ENCODE peak calls at places on chromosomes 16 and 17, in seven cellular contexts. One of them, this sample, is unnamed.

GRCh38 chr17:48514483-48514876 is 16.3 kb downstream of the HOXB1 start:
- DNase-seq in GM13977: no peak
- DNase-seq in upper lobe of right lung: no peak
- DNase-seq in heart left ventricle: no peak
- DNase-seq in WTC11: no peak
- DNase-seq in dorsolateral prefrontal cortex: no peak
- DNase-seq in A549: no peak
- DNase-seq in this sample: no peak

GRCh38 chr16:57203451-57203850 is 17.3 kb downstream of the RSPRY1 start:
- DNase-seq in GM13977: no peak
- DNase-seq in upper lobe of right lung: no peak
- DNase-seq in heart left ventricle: no peak
- DNase-seq in WTC11: no peak
- DNase-seq in dorsolateral prefrontal cortex: no peak
- DNase-seq in A549: no peak
- DNase-seq in this sample: no peak

GRCh38 chr16:89785523-89786155 is 30.8 kb downstream of the FANCA start:
- DNase-seq in GM13977: no peak
- DNase-seq in upper lobe of right lung: no peak
- DNase-seq in heart left ventricle: no peak
- DNase-seq in WTC11: no peak
- DNase-seq in dorsolateral prefrontal cortex: no peak
- DNase-seq in A549: no peak
- DNase-seq in this sample: no peak

GRCh38 chr17:64707077-64707591 is 45.0 kb upstream of the SMURF2 start:
- DNase-seq in GM13977: no peak
- DNase-seq in upper lobe of right lung: peak
- DNase-seq in heart left ventricle: peak
- DNase-seq in WTC11: peak
- DNase-seq in dorsolateral prefrontal cortex: peak
- DNase-seq in A549: peak
- DNase-seq in this sample: no peak

GRCh38 chr16:69762843-69763556 is 868 bp downstream of the WWP2 start:
- DNase-seq in GM13977: peak
- DNase-seq in upper lobe of right lung: no peak
- DNase-seq in heart left ventricle: no peak
- DNase-seq in WTC11: no peak
- DNase-seq in dorsolateral prefrontal cortex: no peak
- DNase-seq in A549: no peak
- DNase-seq in this sample: no peak

GRCh38 chr16:73565263-73565662 is 517.3 kb upstream of the ZFHX3 start:
- DNase-seq in GM13977: no peak
- DNase-seq in upper lobe of right lung: no peak
- DNase-seq in heart left ventricle: no peak
- DNase-seq in WTC11: no peak
- DNase-seq in dorsolateral prefrontal cortex: no peak
- DNase-seq in A549: no peak
- DNase-seq in this sample: no peak

GRCh38 chr17:78922876-78923498 is 2.2 kb downstream of the TIMP2 start:
- DNase-seq in GM13977: no peak
- DNase-seq in upper lobe of right lung: no peak
- DNase-seq in heart left ventricle: no peak
- DNase-seq in WTC11: no peak
- DNase-seq in dorsolateral prefrontal cortex: no peak
- DNase-seq in A549: no peak
- DNase-seq in this sample: no peak

GRCh38 chr17:57021226-57021940 is 43.5 kb downstream of the SCPEP1 start:
- DNase-seq in GM13977: no peak
- DNase-seq in upper lobe of right lung: peak
- DNase-seq in heart left ventricle: no peak
- DNase-seq in WTC11: no peak
- DNase-seq in dorsolateral prefrontal cortex: no peak
- DNase-seq in A549: peak
- DNase-seq in this sample: no peak

GRCh38 chr16:27721548-27722265 is 171.8 kb downstream of the KATNIP start:
- DNase-seq in GM13977: no peak
- DNase-seq in upper lobe of right lung: peak
- DNase-seq in heart left ventricle: peak
- DNase-seq in WTC11: no peak
- DNase-seq in dorsolateral prefrontal cortex: no peak
- DNase-seq in A549: no peak
- DNase-seq in this sample: no peak

GRCh38 chr16:67248401-67249177 is at the start of gene SLC9A5:
- DNase-seq in GM13977: peak
- DNase-seq in upper lobe of right lung: peak
- DNase-seq in heart left ventricle: peak
- DNase-seq in WTC11: peak
- DNase-seq in dorsolateral prefrontal cortex: no peak
- DNase-seq in A549: no peak
- DNase-seq in this sample: peak

GRCh38 chr16:8619671-8620370 is 1.7 kb upstream of the METTL22 start:
- DNase-seq in GM13977: no peak
- DNase-seq in upper lobe of right lung: no peak
- DNase-seq in heart left ventricle: no peak
- DNase-seq in WTC11: no peak
- DNase-seq in dorsolateral prefrontal cortex: no peak
- DNase-seq in A549: no peak
- DNase-seq in this sample: no peak

GRCh38 chr16:85386467-85387170 is 226.5 kb upstream of the GSE1 start:
- DNase-seq in GM13977: no peak
- DNase-seq in upper lobe of right lung: no peak
- DNase-seq in heart left ventricle: peak
- DNase-seq in WTC11: peak
- DNase-seq in dorsolateral prefrontal cortex: no peak
- DNase-seq in A549: no peak
- DNase-seq in this sample: no peak

GRCh38 chr16:67486805-67487204 is 3.5 kb upstream of the AGRP start:
- DNase-seq in GM13977: no peak
- DNase-seq in upper lobe of right lung: no peak
- DNase-seq in heart left ventricle: no peak
- DNase-seq in WTC11: no peak
- DNase-seq in dorsolateral prefrontal cortex: no peak
- DNase-seq in A549: no peak
- DNase-seq in this sample: no peak

GRCh38 chr17:6775871-6776405 is at the start of gene FBXO39:
- DNase-seq in GM13977: no peak
- DNase-seq in upper lobe of right lung: peak
- DNase-seq in heart left ventricle: no peak
- DNase-seq in WTC11: peak
- DNase-seq in dorsolateral prefrontal cortex: no peak
- DNase-seq in A549: no peak
- DNase-seq in this sample: peak

GRCh38 chr17:71023631-71024030 is 854.3 kb downstream of the KCNJ2 start:
- DNase-seq in GM13977: no peak
- DNase-seq in upper lobe of right lung: no peak
- DNase-seq in heart left ventricle: no peak
- DNase-seq in WTC11: no peak
- DNase-seq in dorsolateral prefrontal cortex: no peak
- DNase-seq in A549: no peak
- DNase-seq in this sample: no peak

GRCh38 chr16:67197704-67198103 is 1.2 kb upstream of the ELMO3 start:
- DNase-seq in GM13977: no peak
- DNase-seq in upper lobe of right lung: no peak
- DNase-seq in heart left ventricle: no peak
- DNase-seq in WTC11: no peak
- DNase-seq in dorsolateral prefrontal cortex: no peak
- DNase-seq in A549: no peak
- DNase-seq in this sample: peak

GRCh38 chr17:63425478-63425877 is 20.6 kb downstream of the CYB561 start:
- DNase-seq in GM13977: peak
- DNase-seq in upper lobe of right lung: peak
- DNase-seq in heart left ventricle: peak
- DNase-seq in WTC11: peak
- DNase-seq in dorsolateral prefrontal cortex: peak
- DNase-seq in A549: peak
- DNase-seq in this sample: peak

GRCh38 chr17:65064452-65065019 is 8.0 kb upstream of the GNA13 start:
- DNase-seq in GM13977: no peak
- DNase-seq in upper lobe of right lung: no peak
- DNase-seq in heart left ventricle: no peak
- DNase-seq in WTC11: no peak
- DNase-seq in dorsolateral prefrontal cortex: no peak
- DNase-seq in A549: peak
- DNase-seq in this sample: no peak

GRCh38 chr16:20348365-20349185 is 3.9 kb downstream of the UMOD start:
- DNase-seq in GM13977: peak
- DNase-seq in upper lobe of right lung: no peak
- DNase-seq in heart left ventricle: no peak
- DNase-seq in WTC11: peak
- DNase-seq in dorsolateral prefrontal cortex: no peak
- DNase-seq in A549: no peak
- DNase-seq in this sample: peak

GRCh38 chr17:83193336-83194188 is 114.2 kb downstream of the METRNL start:
- DNase-seq in GM13977: no peak
- DNase-seq in upper lobe of right lung: peak
- DNase-seq in heart left ventricle: peak
- DNase-seq in WTC11: peak
- DNase-seq in dorsolateral prefrontal cortex: peak
- DNase-seq in A549: no peak
- DNase-seq in this sample: no peak

GRCh38 chr17:62807812-62808575 is at the start of gene MARCHF10:
- DNase-seq in GM13977: peak
- DNase-seq in upper lobe of right lung: peak
- DNase-seq in heart left ventricle: no peak
- DNase-seq in WTC11: peak
- DNase-seq in dorsolateral prefrontal cortex: no peak
- DNase-seq in A549: no peak
- DNase-seq in this sample: peak

GRCh38 chr16:46961373-46962353 is 11.8 kb downstream of the DNAJA2 start:
- DNase-seq in GM13977: no peak
- DNase-seq in upper lobe of right lung: no peak
- DNase-seq in heart left ventricle: no peak
- DNase-seq in WTC11: no peak
- DNase-seq in dorsolateral prefrontal cortex: peak
- DNase-seq in A549: no peak
- DNase-seq in this sample: no peak

GRCh38 chr16:88118376-88118775 is 167.1 kb downstream of the BANP start:
- DNase-seq in GM13977: no peak
- DNase-seq in upper lobe of right lung: no peak
- DNase-seq in heart left ventricle: peak
- DNase-seq in WTC11: no peak
- DNase-seq in dorsolateral prefrontal cortex: no peak
- DNase-seq in A549: no peak
- DNase-seq in this sample: no peak

GRCh38 chr17:31917065-31917529 is 15.6 kb upstream of the UTP6 start:
- DNase-seq in GM13977: peak
- DNase-seq in upper lobe of right lung: peak
- DNase-seq in heart left ventricle: no peak
- DNase-seq in WTC11: no peak
- DNase-seq in dorsolateral prefrontal cortex: no peak
- DNase-seq in A549: no peak
- DNase-seq in this sample: peak

GRCh38 chr17:42405963-42406495 is 17.0 kb downstream of the CAVIN1 start:
- DNase-seq in GM13977: peak
- DNase-seq in upper lobe of right lung: peak
- DNase-seq in heart left ventricle: peak
- DNase-seq in WTC11: peak
- DNase-seq in dorsolateral prefrontal cortex: peak
- DNase-seq in A549: peak
- DNase-seq in this sample: peak

GRCh38 chr16:88805340-88805715 is 1.7 kb downstream of the CDT1 start:
- DNase-seq in GM13977: no peak
- DNase-seq in upper lobe of right lung: peak
- DNase-seq in heart left ventricle: peak
- DNase-seq in WTC11: no peak
- DNase-seq in dorsolateral prefrontal cortex: no peak
- DNase-seq in A549: no peak
- DNase-seq in this sample: no peak

GRCh38 chr16:25626172-25626571 is 65.6 kb upstream of the HS3ST4 start:
- DNase-seq in GM13977: no peak
- DNase-seq in upper lobe of right lung: no peak
- DNase-seq in heart left ventricle: no peak
- DNase-seq in WTC11: no peak
- DNase-seq in dorsolateral prefrontal cortex: no peak
- DNase-seq in A549: no peak
- DNase-seq in this sample: no peak

GRCh38 chr16:3879887-3880564 is 487 bp downstream of the CREBBP start:
- DNase-seq in GM13977: peak
- DNase-seq in upper lobe of right lung: peak
- DNase-seq in heart left ventricle: peak
- DNase-seq in WTC11: peak
- DNase-seq in dorsolateral prefrontal cortex: peak
- DNase-seq in A549: peak
- DNase-seq in this sample: peak
- TF ChIP-seq CTCF in GM13977: peak
- TF ChIP-seq CTCF in upper lobe of right lung: no peak
- TF ChIP-seq CTCF in heart left ventricle: peak
- TF ChIP-seq CTCF in WTC11: no peak
- TF ChIP-seq CTCF in dorsolateral prefrontal cortex: peak
- TF ChIP-seq CTCF in A549: peak
- TF ChIP-seq CTCF in this sample: peak

GRCh38 chr17:68760141-68760475 is 158.9 kb upstream of the FAM20A start:
- DNase-seq in GM13977: no peak
- DNase-seq in upper lobe of right lung: no peak
- DNase-seq in heart left ventricle: no peak
- DNase-seq in WTC11: no peak
- DNase-seq in dorsolateral prefrontal cortex: no peak
- DNase-seq in A549: no peak
- DNase-seq in this sample: no peak
- TF ChIP-seq CTCF in GM13977: no peak
- TF ChIP-seq CTCF in upper lobe of right lung: no peak
- TF ChIP-seq CTCF in heart left ventricle: peak
- TF ChIP-seq CTCF in WTC11: no peak
- TF ChIP-seq CTCF in dorsolateral prefrontal cortex: no peak
- TF ChIP-seq CTCF in A549: peak
- TF ChIP-seq CTCF in this sample: no peak

GRCh38 chr16:10256855-10257641 is 74.8 kb upstream of the GRIN2A start:
- DNase-seq in GM13977: peak
- DNase-seq in upper lobe of right lung: no peak
- DNase-seq in heart left ventricle: no peak
- DNase-seq in WTC11: peak
- DNase-seq in dorsolateral prefrontal cortex: no peak
- DNase-seq in A549: peak
- DNase-seq in this sample: peak
- TF ChIP-seq CTCF in GM13977: peak
- TF ChIP-seq CTCF in upper lobe of right lung: peak
- TF ChIP-seq CTCF in heart left ventricle: peak
- TF ChIP-seq CTCF in WTC11: peak
- TF ChIP-seq CTCF in dorsolateral prefrontal cortex: peak
- TF ChIP-seq CTCF in A549: peak
- TF ChIP-seq CTCF in this sample: peak

DNA sequence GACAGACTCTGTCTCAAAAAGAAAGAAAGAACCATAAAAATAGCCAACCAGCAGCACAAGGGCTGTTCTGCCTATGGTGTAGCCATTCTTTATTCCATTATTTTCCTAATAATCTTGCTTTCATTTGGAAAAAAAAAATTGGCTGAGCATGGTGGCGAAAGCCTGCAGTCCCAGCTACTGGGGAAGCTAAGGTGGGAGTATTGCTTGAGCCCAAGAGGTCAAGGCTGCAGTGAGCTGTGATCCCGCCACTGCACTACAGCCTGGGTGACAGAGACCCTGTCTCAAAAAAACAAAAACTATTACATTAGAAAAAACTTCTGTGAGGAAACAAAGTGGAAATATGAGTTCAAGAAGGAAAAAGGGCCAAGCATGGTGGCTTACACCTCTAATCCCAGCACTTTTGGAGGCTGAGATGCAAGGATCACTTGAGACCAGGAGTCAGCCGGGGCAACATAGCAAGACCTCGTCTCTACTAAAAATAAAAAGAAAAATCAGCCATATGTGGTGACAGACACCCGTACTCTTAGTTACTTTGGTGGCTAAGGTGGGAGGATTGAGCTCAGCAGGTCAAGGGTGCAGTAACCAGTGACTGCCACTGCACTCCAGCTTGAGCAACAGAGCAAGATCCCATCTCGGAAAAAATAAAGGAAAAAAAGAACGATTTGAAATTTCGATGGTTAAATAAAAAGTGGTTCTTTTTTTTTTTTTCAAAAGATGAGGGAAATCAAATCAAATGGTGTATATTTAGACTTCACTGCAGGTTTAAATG is 2.5 kb downstream of the DCAKD start:
- DNase-seq in GM13977: no peak
- DNase-seq in upper lobe of right lung: no peak
- DNase-seq in heart left ventricle: no peak
- DNase-seq in WTC11: no peak
- DNase-seq in dorsolateral prefrontal cortex: no peak
- DNase-seq in A549: peak
- DNase-seq in this sample: no peak
- TF ChIP-seq CTCF in GM13977: peak
- TF ChIP-seq CTCF in upper lobe of right lung: peak
- TF ChIP-seq CTCF in heart left ventricle: no peak
- TF ChIP-seq CTCF in WTC11: no peak
- TF ChIP-seq CTCF in dorsolateral prefrontal cortex: no peak
- TF ChIP-seq CTCF in A549: peak
- TF ChIP-seq CTCF in this sample: peak

This sample was measured in GM13976.